ENCODE peak calls at places on chromosomes 11 and 22, in eight cellular contexts. V is H1, P is ovary, K is endothelial cell of umbilical vein, M is uterus, T is sigmoid colon, S is transverse colon, Z is IMR-90. N is an unnamed sample.

GRCh38 chr11:131037873-131038272 is 121.6 kb upstream of the SNX19 start:
- DNase-seq in Z (no peak), K (no peak), V (no peak), P (no peak), S (no peak), T (no peak), M (no peak), N (no peak)

GRCh38 chr11:27443746-27444465 is 28.7 kb downstream of the LGR4 start:
- DNase-seq in S (no peak), Z (no peak), T (no peak), K (no peak), V (no peak), P (no peak), M (no peak), N (no peak)

GRCh38 chr22:32579533-32580220 is 105.1 kb downstream of the FBXO7 start:
- DNase-seq in S (no peak), V (no peak), T (no peak), K (no peak), Z (peak), P (no peak), M (peak), N (no peak)

GRCh38 chr11:129817282-129818051 is 1.8 kb downstream of the TMEM45B start:
- DNase-seq in V (no peak), Z (no peak), T (no peak), P (no peak), M (no peak), K (no peak), S (no peak), N (no peak)

GRCh38 chr11:96567193-96567592 is 177.4 kb downstream of the JRKL start:
- DNase-seq in S (no peak), K (no peak), T (no peak), M (no peak), V (no peak), P (no peak), Z (no peak), N (no peak)

GRCh38 chr11:111327908-111328624 is 29.7 kb downstream of the POU2AF3 start:
- DNase-seq in P (no peak), S (no peak), K (no peak), Z (no peak), T (peak), M (no peak), V (no peak), N (peak)

GRCh38 chr22:37710675-37711074 is 13.8 kb downstream of the TRIOBP start:
- DNase-seq in M (no peak), Z (no peak), K (no peak), S (no peak), P (no peak), V (no peak), T (no peak), N (no peak)

GRCh38 chr11:66715346-66716085 is 13.5 kb downstream of the SPTBN2 start:
- DNase-seq in P (no peak), S (no peak), V (no peak), K (no peak), T (no peak), M (no peak), Z (no peak), N (no peak)

GRCh38 chr11:472272-472671 is 22.2 kb downstream of the PTDSS2 start:
- DNase-seq in V (no peak), S (no peak), T (no peak), M (no peak), Z (no peak), K (no peak), P (no peak), N (no peak)

GRCh38 chr11:33830903-33831648 is 56.8 kb upstream of the FBXO3 start:
- DNase-seq in Z (no peak), M (no peak), S (no peak), P (no peak), V (no peak), T (no peak), K (no peak), N (no peak)

GRCh38 chr11:33832676-33833075 is 58.4 kb upstream of the FBXO3 start:
- DNase-seq in M (no peak), V (no peak), P (no peak), Z (no peak), T (no peak), S (no peak), K (no peak), N (no peak)

GRCh38 chr11:33827206-33827605 is 52.9 kb upstream of the FBXO3 start:
- DNase-seq in Z (no peak), V (no peak), T (no peak), P (no peak), K (no peak), S (no peak), M (no peak), N (no peak)

GRCh38 chr11:33829430-33830141 is 55.3 kb upstream of the FBXO3 start:
- DNase-seq in S (peak), Z (peak), P (peak), T (no peak), V (no peak), K (peak), M (peak), N (peak)

DNA sequence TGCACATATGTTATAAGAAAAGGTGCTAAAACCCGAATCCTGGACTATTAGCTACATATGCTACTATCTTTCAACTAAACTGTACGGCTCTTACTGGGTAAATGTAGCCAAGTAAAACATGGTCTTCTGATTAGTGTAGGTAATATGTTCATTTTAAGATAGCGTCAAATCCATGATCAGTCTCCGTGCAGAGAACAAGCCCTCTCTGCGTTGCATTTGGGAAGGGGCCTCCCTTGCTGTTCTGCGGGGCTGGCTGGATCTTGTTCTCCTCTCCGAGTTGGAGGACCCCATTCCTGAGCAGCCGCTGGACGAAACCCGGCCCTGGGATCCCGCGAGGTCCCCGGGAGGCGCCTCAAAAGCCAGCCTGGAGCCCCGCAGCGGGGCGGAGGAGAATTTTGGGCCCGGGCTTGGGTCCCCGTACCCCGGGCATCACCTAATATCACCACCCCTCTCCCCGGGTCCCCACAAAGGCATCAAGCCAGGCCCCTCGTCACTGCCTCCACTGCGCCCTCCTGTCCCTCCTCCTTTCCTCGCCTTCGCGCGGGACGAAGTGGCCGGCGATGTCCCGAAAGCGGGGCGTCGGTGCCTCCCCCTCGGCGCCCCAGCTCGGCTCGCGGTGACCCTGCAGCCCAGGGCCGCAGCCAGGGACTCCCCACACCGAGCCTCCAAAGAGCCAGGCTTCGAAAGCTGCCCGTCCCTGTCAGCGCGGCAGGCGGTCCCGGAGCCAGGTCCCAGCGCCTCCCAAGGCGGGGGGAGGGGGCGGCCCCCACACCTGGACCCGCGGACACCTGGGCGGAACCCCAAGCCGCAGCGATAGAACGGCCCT is 54.5 kb upstream of the FBXO3 start:
- DNase-seq in Z (no peak), K (no peak), T (no peak), S (no peak), V (no peak), M (no peak), P (no peak), N (no peak)
- H3K4me3 ChIP-seq in Z (peak), K (peak), T (peak), S (no peak), V (peak), M (peak), P (peak), N (peak)

DNA sequence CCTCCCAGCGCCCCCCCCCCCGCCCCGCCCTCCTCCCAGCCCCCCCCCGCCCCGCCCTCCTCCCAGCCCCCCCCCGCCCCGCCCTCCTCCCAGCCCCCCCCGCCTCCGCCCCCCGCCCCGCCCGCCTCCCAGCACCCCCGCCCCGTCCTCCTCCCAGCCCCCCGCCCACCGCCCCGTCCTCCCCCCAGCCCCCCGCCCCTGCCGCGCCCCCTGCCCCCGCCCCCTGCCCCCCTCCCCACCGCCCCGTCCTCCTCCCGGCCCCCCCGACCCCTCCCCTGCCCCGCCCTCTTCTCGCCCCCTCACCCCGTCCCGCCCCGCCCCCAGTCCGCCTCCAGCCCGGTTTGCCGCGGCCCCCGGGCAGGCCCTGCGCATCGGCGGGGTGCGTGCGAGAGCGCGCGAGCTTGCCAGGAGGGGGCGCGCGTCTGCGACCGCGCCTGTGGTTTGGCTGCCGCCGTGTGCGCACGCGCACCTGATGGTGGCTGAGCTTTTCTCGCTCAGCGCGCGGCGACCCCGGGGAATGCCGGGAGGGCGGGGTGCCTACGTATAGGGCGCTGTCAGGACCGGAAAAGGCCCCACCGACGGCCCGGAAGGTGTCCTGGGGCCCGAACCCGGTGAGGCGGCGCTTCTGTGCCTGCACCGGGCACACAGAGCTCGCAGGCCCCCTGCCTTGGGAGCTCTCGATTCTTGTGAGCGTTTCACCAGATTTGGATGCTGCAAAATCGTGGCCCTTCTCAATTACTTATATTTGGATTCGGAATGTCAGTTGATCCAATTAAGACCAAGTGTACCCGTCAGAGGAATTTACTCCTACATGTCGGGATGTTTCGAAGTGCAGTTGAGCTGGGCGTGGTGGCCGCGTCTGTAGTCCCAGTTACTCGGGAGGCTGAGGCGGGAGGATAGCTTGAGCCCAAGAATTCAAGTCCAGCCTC is 501 bp upstream of the TTLL12 start:
- DNase-seq in V (peak), M (peak), T (peak), K (peak), S (peak), Z (peak), P (peak), N (peak)
- TF ChIP-seq CTCF in V (peak), M (peak), T (peak), K (peak), S (peak), Z (peak), P (peak), N (peak)

DNA sequence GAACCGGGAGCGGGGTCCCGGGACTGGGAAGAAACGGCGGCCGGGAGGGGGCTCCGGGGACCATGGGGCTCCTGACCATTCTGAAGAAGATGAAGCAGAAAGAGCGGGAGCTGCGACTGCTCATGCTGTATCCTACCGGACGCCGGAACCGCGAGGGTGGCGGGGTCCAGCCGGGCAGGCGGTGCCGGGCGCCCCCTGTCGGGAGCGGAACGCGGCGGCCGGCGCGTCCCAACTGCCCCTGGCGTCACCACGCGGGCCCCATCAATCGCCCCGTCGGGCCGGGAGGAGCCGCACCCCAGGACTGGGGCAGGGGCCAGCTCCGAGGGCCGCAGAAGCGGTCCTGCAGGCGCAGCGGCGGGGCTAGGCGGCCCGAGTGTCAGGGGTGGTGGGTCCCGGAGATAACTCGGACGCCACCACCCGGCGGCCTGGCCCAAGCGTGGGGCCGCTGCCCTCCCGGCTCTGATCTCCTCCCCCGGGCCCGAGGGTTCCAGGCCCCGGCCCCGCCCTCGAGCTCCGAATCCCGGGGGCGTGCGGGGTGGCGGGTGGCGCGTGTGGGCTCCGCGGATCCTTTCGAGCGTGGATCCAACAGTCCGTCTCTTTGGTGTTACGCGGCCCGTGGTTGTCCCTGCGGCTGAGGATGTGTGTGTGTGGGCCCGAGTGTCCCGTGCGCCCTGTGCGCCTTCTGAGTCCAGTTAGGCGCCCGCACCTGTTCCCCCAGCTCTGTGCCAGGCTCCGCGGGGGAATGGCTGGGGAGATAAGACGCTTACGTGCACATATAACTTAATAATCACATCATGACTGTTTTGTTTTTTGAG is at the start of gene ARL2:
- DNase-seq in Z (no peak), K (no peak), S (no peak), M (no peak), V (no peak), P (no peak), T (no peak), N (no peak)
- TF ChIP-seq POLR2A in Z (peak), K (peak), S (peak), M (no peak), V (peak), P (peak), T (no peak), N (no peak)

DNA sequence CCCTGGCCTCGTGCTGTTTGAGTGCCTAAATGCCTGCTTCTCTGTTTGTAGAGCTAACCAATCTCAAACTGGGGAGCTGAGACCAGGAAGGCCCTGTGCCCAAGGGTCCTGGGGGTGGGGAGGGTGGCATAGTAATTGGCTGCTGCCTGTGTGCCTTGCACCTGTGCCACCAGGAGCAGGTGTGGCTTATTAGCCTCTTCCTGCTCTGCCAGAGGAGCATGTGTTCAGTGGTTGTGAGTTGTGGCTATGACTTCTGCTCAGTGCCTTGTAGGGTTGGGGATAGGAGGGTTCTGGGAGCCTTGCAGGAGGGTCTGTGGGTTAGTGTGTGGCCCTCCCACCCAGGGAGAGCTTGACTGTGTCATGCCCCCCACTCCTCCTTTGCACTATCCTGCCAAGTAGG is 109.2 kb downstream of the ZBTB16 start:
- DNase-seq in T (peak), K (no peak), M (no peak), P (no peak), V (no peak), Z (no peak), S (peak), N (no peak)
- H3K4me3 ChIP-seq in T (no peak), K (no peak), M (no peak), P (no peak), V (no peak), Z (no peak), S (no peak), N (no peak)

GRCh38 chr22:23306438-23306921 is 126.2 kb downstream of the BCR start:
- DNase-seq in S (no peak), M (peak), Z (peak), K (peak), P (peak), T (no peak), V (no peak), N (no peak)
- TF ChIP-seq CTCF in S (no peak), M (no peak), Z (no peak), K (no peak), P (no peak), T (no peak), V (no peak), N (no peak)

GRCh38 chr11:86161373-86162255 is 82.9 kb upstream of the EED start:
- DNase-seq in K (no peak), P (no peak), S (no peak), M (no peak), V (no peak), T (no peak), Z (no peak), N (no peak)

GRCh38 chr11:86160546-86161149 is 83.9 kb upstream of the EED start:
- DNase-seq in M (no peak), K (peak), T (no peak), P (no peak), Z (peak), V (no peak), S (no peak), N (no peak)

GRCh38 chr11:86156397-86156977 is 87.6 kb upstream of the PICALM start:
- DNase-seq in K (no peak), T (no peak), P (peak), V (no peak), Z (no peak), M (no peak), S (no peak), N (no peak)

GRCh38 chr11:86157797-86158378 is 86.7 kb upstream of the EED start:
- DNase-seq in V (no peak), Z (no peak), S (no peak), K (no peak), T (no peak), M (no peak), P (no peak), N (no peak)

DNA sequence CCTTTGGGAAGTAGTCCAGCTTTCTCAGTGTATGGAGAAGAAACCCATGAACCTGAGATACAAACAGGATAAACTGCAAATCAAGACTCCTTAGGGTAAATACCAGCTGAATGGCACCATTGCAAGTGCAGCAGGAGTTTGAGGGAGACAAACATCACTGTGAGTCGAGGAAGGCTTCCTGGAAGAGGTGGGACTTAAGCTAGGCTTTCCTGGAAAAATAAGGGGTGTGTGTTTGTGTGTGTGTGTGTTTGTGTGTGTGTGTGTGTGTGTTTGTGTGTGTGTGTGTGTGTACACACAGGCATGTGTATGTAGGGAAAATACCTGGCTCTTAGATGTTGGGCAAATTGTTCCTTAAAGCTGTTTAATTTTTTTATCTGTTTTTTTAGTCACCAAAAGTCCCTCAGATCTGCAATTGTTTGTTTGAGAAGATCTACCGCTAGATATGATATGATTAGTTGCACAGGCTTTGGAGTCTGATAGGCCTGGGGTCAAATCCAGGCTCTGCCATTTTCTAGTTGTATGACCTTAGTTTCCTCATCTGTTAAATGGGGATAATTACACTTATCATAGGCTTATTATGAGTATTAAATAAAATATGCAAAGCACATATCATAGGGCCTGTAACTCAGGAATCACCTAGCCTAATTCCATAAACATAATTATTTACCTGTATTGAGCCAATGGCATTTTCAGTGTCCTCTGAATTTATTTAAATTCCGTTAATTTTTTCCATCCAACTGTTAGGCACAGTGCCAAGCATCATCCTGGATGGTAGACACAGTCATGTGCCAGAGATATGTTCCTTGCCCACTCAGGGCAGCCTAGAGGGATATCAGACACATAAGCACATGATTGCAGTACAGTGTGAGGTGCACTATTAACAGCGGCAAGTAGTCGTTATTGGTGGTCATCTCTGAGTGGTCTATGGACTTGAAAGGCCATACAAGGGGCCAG is 85.6 kb upstream of the EED start:
- DNase-seq in P (no peak), K (no peak), T (no peak), V (no peak), S (no peak), M (no peak), Z (no peak), N (no peak)
- TF ChIP-seq POLR2A in P (no peak), K (no peak), T (no peak), V (no peak), S (no peak), M (no peak), Z (no peak), N (no peak)

GRCh38 chr11:47592970-47593369 is 1.2 kb downstream of the C1QTNF4 start:
- DNase-seq in K (no peak), V (no peak), S (no peak), P (no peak), M (no peak), T (no peak), Z (no peak), N (no peak)

GRCh38 chr11:47595029-47595428 is 818 bp upstream of the C1QTNF4 start:
- DNase-seq in Z (no peak), M (no peak), T (no peak), P (no peak), S (no peak), V (no peak), K (no peak), N (no peak)

GRCh38 chr11:47593492-47593933 is 698 bp downstream of the C1QTNF4 start:
- DNase-seq in V (no peak), S (no peak), Z (no peak), P (no peak), K (no peak), T (no peak), M (no peak), N (no peak)

GRCh38 chr11:47595967-47596366 is 1.8 kb upstream of the C1QTNF4 start:
- DNase-seq in S (no peak), M (no peak), K (no peak), V (no peak), T (no peak), Z (no peak), P (no peak), N (no peak)

GRCh38 chr11:47593934-47594855 is at the start of gene C1QTNF4:
- DNase-seq in T (no peak), M (no peak), P (no peak), K (no peak), S (no peak), V (no peak), Z (no peak), N (no peak)
- H3K4me3 ChIP-seq in T (peak), M (no peak), P (no peak), K (no peak), S (no peak), V (peak), Z (peak), N (no peak)

GRCh38 chr22:47515384-47516125 is 753.1 kb downstream of the TBC1D22A start:
- DNase-seq in Z (no peak), T (no peak), S (no peak), K (no peak), M (no peak), V (no peak), P (no peak), N (no peak)
- TF ChIP-seq CTCF in Z (no peak), T (no peak), S (no peak), K (no peak), M (no peak), V (no peak), P (no peak), N (no peak)